ENCODE peak calls at places on chromosome 1, in seven cellular contexts. I is T1000; X is A172; C is EL; J is ovary; V is NCI-H510A treated with DMSO at 0.1 percent for 48 hours; M is activated CD8-positive, alpha-beta memory T cell treated with anti-CD3 and anti-CD28 coated beads, Interleukin-2, amount 10 ng/mL, durations not matched to agents 7 days and 5 days. P is an unnamed sample.

GRCh38 chr1:108610073-108610472 is 50.2 kb downstream of the EEIG2 start:
- DNase-seq in I (no peak), X (no peak), C (no peak), J (no peak), V (peak; percentile 95), M (no peak), P (no peak)

GRCh38 chr1:156980551-156980950 is 60.1 kb downstream of the LRRC71 start:
- DNase-seq in I (no peak), X (no peak), C (no peak), J (no peak), V (no peak), M (no peak), P (no peak)

GRCh38 chr1:230643887-230644286 is 1.6 kb downstream of the COG2 start:
- DNase-seq in I (no peak), X (peak; percentile 14), C (peak; percentile 25), J (no peak), V (no peak), M (peak; percentile 52), P (peak; percentile 44)

GRCh38 chr1:163703794-163704193 is 382.0 kb downstream of the NUF2 start:
- DNase-seq in I (no peak), X (no peak), C (no peak), J (no peak), V (no peak), M (no peak), P (no peak)

GRCh38 chr1:23548704-23549143 is 10.6 kb downstream of the ID3 start:
- DNase-seq in I (no peak), X (no peak), C (peak; percentile 29), J (no peak), V (no peak), M (no peak), P (no peak)

GRCh38 chr1:23422313-23422877 is 2.2 kb downstream of the TCEA3 start:
- DNase-seq in I (peak; percentile 18), X (peak; percentile 6), C (peak; percentile 80), J (peak; percentile 77), V (peak; percentile 55), M (peak; percentile 81), P (no peak)

GRCh38 chr1:186272486-186272885 is 102.6 kb downstream of the TPR start:
- DNase-seq in I (no peak), X (no peak), C (no peak), J (no peak), V (no peak), M (no peak), P (no peak)

GRCh38 chr1:36093919-36094318 is 5.2 kb downstream of the ADPRS start:
- DNase-seq in I (no peak), X (no peak), C (no peak), J (no peak), V (no peak), M (no peak), P (no peak)

GRCh38 chr1:169090308-169090899 is 16.1 kb upstream of the ATP1B1 start:
- DNase-seq in I (no peak), X (no peak), C (no peak), J (no peak), V (no peak), M (no peak), P (no peak)

GRCh38 chr1:2824999-2825398 is 23.5 kb upstream of the TTC34 start:
- DNase-seq in I (no peak), X (no peak), C (no peak), J (no peak), V (no peak), M (no peak), P (no peak)

GRCh38 chr1:2480986-2481364 is 4.9 kb downstream of the PLCH2 start:
- DNase-seq in I (no peak), X (no peak), C (no peak), J (no peak), V (no peak), M (no peak), P (no peak)

GRCh38 chr1:230074270-230074669 is 7.2 kb downstream of the GALNT2 start:
- DNase-seq in I (no peak), X (no peak), C (no peak), J (no peak), V (no peak), M (no peak), P (no peak)

GRCh38 chr1:202599669-202600431 is 110.4 kb downstream of the SYT2 start:
- DNase-seq in I (peak; percentile 67), X (peak; percentile 84), C (peak; percentile 83), J (peak; percentile 63), V (peak; percentile 69), M (peak; percentile 51), P (peak; percentile 76)

GRCh38 chr1:172167801-172168596 is 252.5 kb upstream of the C1orf105 start:
- DNase-seq in I (no peak), X (peak; percentile 57), C (peak; percentile 32), J (no peak), V (no peak), M (no peak), P (no peak)

GRCh38 chr1:162373541-162374375 is 2.9 kb downstream of the SPATA46 start:
- DNase-seq in I (peak; percentile 39), X (peak; percentile 95), C (peak; percentile 80), J (no peak), V (no peak), M (no peak), P (peak; percentile 94)

GRCh38 chr1:5991784-5992033 is 516 bp downstream of the NPHP4 start:
- DNase-seq in I (no peak), X (no peak), C (no peak), J (peak; percentile 24), V (peak; percentile 55), M (peak; percentile 64), P (peak; percentile 30)

GRCh38 chr1:25433389-25434186 is 2.9 kb downstream of the MACO1 start:
- DNase-seq in I (no peak), X (no peak), C (no peak), J (peak; percentile 20), V (no peak), M (no peak), P (no peak)

GRCh38 chr1:67564193-67564592 is 120.8 kb upstream of the GADD45A start:
- DNase-seq in I (no peak), X (peak; percentile 58), C (no peak), J (no peak), V (no peak), M (no peak), P (no peak)

GRCh38 chr1:220796530-220796929 is 9.8 kb downstream of the MTARC1 start:
- DNase-seq in I (no peak), X (no peak), C (no peak), J (no peak), V (no peak), M (peak; percentile 23), P (no peak)

GRCh38 chr1:58447047-58447446 is 99.5 kb downstream of the OMA1 start:
- DNase-seq in I (no peak), X (no peak), C (no peak), J (no peak), V (no peak), M (no peak), P (no peak)

GRCh38 chr1:112454316-112454715 is 54.4 kb upstream of the WNT2B start:
- DNase-seq in I (no peak), X (no peak), C (no peak), J (no peak), V (no peak), M (no peak), P (no peak)

P was measured in PC-9.